ENCODE peak calls at places on chromosomes 16 and 17, in five cellular contexts. One of them, this sample, is unnamed.

GRCh38 chr16:11407047-11407982 is 62.1 kb downstream of the RMI2 start:
- DNase-seq in mesendoderm: peak
- DNase-seq in tibial nerve: peak
- DNase-seq in activated CD4-positive, alpha-beta T cell treated with anti-CD3 and anti-CD28 coated beads for 1 hour: peak
- DNase-seq in left cardiac atrium: no peak
- DNase-seq in this sample: peak

GRCh38 chr17:2398655-2399571 is 1.9 kb downstream of the MNT start:
- DNase-seq in mesendoderm: peak
- DNase-seq in tibial nerve: peak
- DNase-seq in activated CD4-positive, alpha-beta T cell treated with anti-CD3 and anti-CD28 coated beads for 1 hour: peak
- DNase-seq in left cardiac atrium: no peak
- DNase-seq in this sample: no peak

GRCh38 chr16:74740795-74741304 is 33.8 kb downstream of the FA2H start:
- DNase-seq in mesendoderm: no peak
- DNase-seq in tibial nerve: peak
- DNase-seq in activated CD4-positive, alpha-beta T cell treated with anti-CD3 and anti-CD28 coated beads for 1 hour: no peak
- DNase-seq in left cardiac atrium: no peak
- DNase-seq in this sample: no peak

GRCh38 chr17:73165616-73166404 is 1.0 kb downstream of the SSTR2 start:
- DNase-seq in mesendoderm: no peak
- DNase-seq in tibial nerve: no peak
- DNase-seq in activated CD4-positive, alpha-beta T cell treated with anti-CD3 and anti-CD28 coated beads for 1 hour: no peak
- DNase-seq in left cardiac atrium: peak
- DNase-seq in this sample: no peak

GRCh38 chr16:58011652-58012051 is 10.4 kb downstream of the USB1 start:
- DNase-seq in mesendoderm: peak
- DNase-seq in tibial nerve: no peak
- DNase-seq in activated CD4-positive, alpha-beta T cell treated with anti-CD3 and anti-CD28 coated beads for 1 hour: no peak
- DNase-seq in left cardiac atrium: no peak
- DNase-seq in this sample: no peak

GRCh38 chr17:59451706-59452105 is 113.7 kb upstream of the DHX40 start:
- DNase-seq in mesendoderm: peak
- DNase-seq in tibial nerve: no peak
- DNase-seq in activated CD4-positive, alpha-beta T cell treated with anti-CD3 and anti-CD28 coated beads for 1 hour: no peak
- DNase-seq in left cardiac atrium: no peak
- DNase-seq in this sample: no peak

GRCh38 chr16:2152695-2153506 is 2.7 kb upstream of the TRAF7 start:
- DNase-seq in mesendoderm: peak
- DNase-seq in tibial nerve: no peak
- DNase-seq in activated CD4-positive, alpha-beta T cell treated with anti-CD3 and anti-CD28 coated beads for 1 hour: no peak
- DNase-seq in left cardiac atrium: no peak
- DNase-seq in this sample: no peak

GRCh38 chr16:67207857-67208524 is 9.1 kb downstream of the ELMO3 start:
- DNase-seq in mesendoderm: no peak
- DNase-seq in tibial nerve: no peak
- DNase-seq in activated CD4-positive, alpha-beta T cell treated with anti-CD3 and anti-CD28 coated beads for 1 hour: no peak
- DNase-seq in left cardiac atrium: no peak
- DNase-seq in this sample: no peak

GRCh38 chr16:71673190-71673956 is 47.4 kb downstream of the MARVELD3 start:
- DNase-seq in mesendoderm: no peak
- DNase-seq in tibial nerve: no peak
- DNase-seq in activated CD4-positive, alpha-beta T cell treated with anti-CD3 and anti-CD28 coated beads for 1 hour: no peak
- DNase-seq in left cardiac atrium: no peak
- DNase-seq in this sample: no peak

GRCh38 chr16:9159839-9160550 is 68.6 kb downstream of the HAPSTR1 start:
- DNase-seq in mesendoderm: peak
- DNase-seq in tibial nerve: no peak
- DNase-seq in activated CD4-positive, alpha-beta T cell treated with anti-CD3 and anti-CD28 coated beads for 1 hour: no peak
- DNase-seq in left cardiac atrium: peak
- DNase-seq in this sample: no peak

GRCh38 chr16:25187491-25187795 is 29.3 kb upstream of the AQP8 start:
- DNase-seq in mesendoderm: no peak
- DNase-seq in tibial nerve: no peak
- DNase-seq in activated CD4-positive, alpha-beta T cell treated with anti-CD3 and anti-CD28 coated beads for 1 hour: no peak
- DNase-seq in left cardiac atrium: no peak
- DNase-seq in this sample: no peak

GRCh38 chr17:82338858-82339633 is 5.5 kb upstream of the SECTM1 start:
- DNase-seq in mesendoderm: peak
- DNase-seq in tibial nerve: no peak
- DNase-seq in activated CD4-positive, alpha-beta T cell treated with anti-CD3 and anti-CD28 coated beads for 1 hour: no peak
- DNase-seq in left cardiac atrium: peak
- DNase-seq in this sample: peak

GRCh38 chr17:80842456-80843053 is 149.1 kb upstream of the CHMP6 start:
- DNase-seq in mesendoderm: no peak
- DNase-seq in tibial nerve: no peak
- DNase-seq in activated CD4-positive, alpha-beta T cell treated with anti-CD3 and anti-CD28 coated beads for 1 hour: no peak
- DNase-seq in left cardiac atrium: no peak
- DNase-seq in this sample: no peak

GRCh38 chr17:37708616-37709212 is 36.1 kb downstream of the HNF1B start:
- DNase-seq in mesendoderm: peak
- DNase-seq in tibial nerve: no peak
- DNase-seq in activated CD4-positive, alpha-beta T cell treated with anti-CD3 and anti-CD28 coated beads for 1 hour: no peak
- DNase-seq in left cardiac atrium: no peak
- DNase-seq in this sample: no peak